ENCODE peak calls at places on chromosomes 12 and 14, in five cellular contexts. J, R, E, A and O are unnamed samples.

GRCh38 chr12:112275836-112276235 is 106.4 kb downstream of the HECTD4 start:
- DNase-seq in R (no peak), J (no peak), E (no peak), A (no peak), O (no peak)

GRCh38 chr12:106091421-106091820 is 47.3 kb downstream of the NUAK1 start:
- DNase-seq in E (no peak), R (no peak), A (no peak), J (no peak), O (no peak)

GRCh38 chr14:103519837-103520212 is 2.8 kb downstream of the CKB start:
- DNase-seq in A (no peak), E (no peak), R (no peak), J (no peak), O (peak; percentile 81)

GRCh38 chr12:91877022-91877421 is 268.6 kb downstream of the BTG1 start:
- DNase-seq in A (peak; percentile 43), R (no peak), J (no peak), E (peak; percentile 75), O (peak; percentile 76)

GRCh38 chr12:116780942-116781341 is 42.8 kb downstream of the RNFT2 start:
- DNase-seq in J (no peak), A (no peak), E (no peak), R (no peak), O (no peak)

GRCh38 chr12:75850751-75851462 is 180.7 kb downstream of the PHLDA1 start:
- DNase-seq in E (no peak), A (peak; percentile 22), R (no peak), J (no peak), O (no peak)

GRCh38 chr14:68039593-68039992 is 220.0 kb downstream of the RAD51B start:
- DNase-seq in R (no peak), E (no peak), A (no peak), J (no peak), O (no peak)

GRCh38 chr14:89146291-89146690 is 270.7 kb downstream of the FOXN3 start:
- DNase-seq in E (no peak), A (no peak), R (no peak), J (no peak), O (no peak)

GRCh38 chr14:68979722-68980552 is 835 bp upstream of the ACTN1 start:
- DNase-seq in A (peak; percentile 60), R (no peak), E (peak; percentile 57), J (peak; percentile 32), O (peak; percentile 89)

GRCh38 chr14:50303744-50304471 is 8.1 kb downstream of the L2HGDH start:
- DNase-seq in R (no peak), A (no peak), J (no peak), E (no peak), O (no peak)

GRCh38 chr12:21940549-21940948 is 677 bp downstream of the ABCC9 start:
- DNase-seq in E (no peak), A (no peak), R (no peak), J (no peak), O (no peak)

GRCh38 chr14:102728509-102728908 is 48.7 kb upstream of the TRAF3 start:
- DNase-seq in J (no peak), R (no peak), E (no peak), A (no peak), O (no peak)

GRCh38 chr12:53279283-53279869 is 11.3 kb downstream of the ESPL1 start:
- DNase-seq in J (no peak), R (no peak), A (no peak), E (no peak), O (no peak)

GRCh38 chr14:40004871-40005503 is 572.8 kb upstream of the FBXO33 start:
- DNase-seq in A (no peak), J (no peak), R (no peak), E (no peak), O (no peak)

GRCh38 chr14:98173291-98173690 is 1098.7 kb downstream of the BCL11B start:
- DNase-seq in R (no peak), E (no peak), J (no peak), A (peak; percentile 30), O (no peak)

GRCh38 chr12:4330203-4330602 is 9.2 kb downstream of the TIGAR start:
- DNase-seq in J (no peak), E (no peak), A (no peak), R (no peak), O (no peak)
- H3K4me3 ChIP-seq in J (no peak overlapping the region), E (no peak overlapping the region), A (no peak overlapping the region), R (no peak overlapping the region), O (no peak overlapping the region)

GRCh38 chr14:60514378-60515243 is 5.7 kb downstream of the SIX6 start:
- DNase-seq in J (no peak), R (no peak), E (peak; percentile 89), A (no peak), O (peak; percentile 79)
- H3K4me3 ChIP-seq in J (peak overlapping the region; percentile 13), R (peak overlapping the region; percentile 60), E (peak overlapping the region; percentile 63), A (peak overlapping the region; percentile 27), O (peak overlapping the region; percentile 32)

DNA sequence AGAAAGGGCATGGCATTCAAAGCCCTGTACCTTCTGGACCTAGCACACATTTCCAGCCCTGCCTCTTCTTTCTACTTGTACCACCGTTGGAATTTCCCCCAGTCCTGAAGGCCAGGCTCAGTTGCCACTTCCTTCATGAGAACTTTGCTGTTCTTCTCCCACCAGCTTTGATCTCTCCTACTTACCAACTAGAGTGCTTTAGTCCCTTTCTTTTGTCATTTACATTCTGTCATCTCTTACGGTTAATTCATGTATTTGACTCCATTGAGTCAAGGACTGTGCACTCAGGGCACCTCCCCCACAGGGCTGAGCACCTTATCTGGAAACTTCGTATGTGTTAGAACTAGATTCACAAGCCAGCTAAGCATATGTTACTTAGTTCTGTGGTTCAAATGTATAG is 26.3 kb downstream of the BICDL1 start:
- DNase-seq in J (no peak), A (no peak), E (no peak), R (no peak), O (no peak)
- H3K4me3 ChIP-seq in J (no peak overlapping the region), A (no peak overlapping the region), E (no peak overlapping the region), R (no peak overlapping the region), O (no peak overlapping the region)

GRCh38 chr12:114407034-114407420 is 1.1 kb upstream of the TBX5 start:
- DNase-seq in A (no peak), R (no peak), E (no peak), J (no peak), O (no peak)
- H3K4me3 ChIP-seq in A (no peak overlapping the region), R (no peak overlapping the region), E (no peak overlapping the region), J (no peak overlapping the region), O (no peak overlapping the region)

DNA sequence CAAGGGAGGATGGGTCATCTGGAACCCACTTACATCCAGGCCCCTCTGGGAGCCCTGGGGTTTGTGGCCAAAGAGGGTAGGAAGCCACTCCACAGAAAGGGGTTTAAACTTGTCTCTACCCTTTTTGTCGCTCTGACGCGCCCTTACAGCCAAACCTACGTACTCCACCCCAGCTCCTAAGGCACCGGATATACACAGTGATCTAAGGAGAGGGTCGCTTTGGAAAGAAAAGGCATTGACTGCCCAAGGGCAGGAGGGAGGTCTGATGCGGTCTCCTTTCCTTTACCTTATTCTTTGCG is 644 bp upstream of the PRKD1 start:
- DNase-seq in R (no peak), E (no peak), J (no peak), A (no peak), O (no peak)
- H3K4me3 ChIP-seq in R (peak overlapping the region; percentile 54), E (peak overlapping the region; percentile 39), J (no peak overlapping the region), A (no peak overlapping the region), O (no peak overlapping the region)

GRCh38 chr12:51240971-51241370 is 2.3 kb downstream of the DAZAP2 start:
- DNase-seq in J (no peak), E (no peak), A (no peak), R (no peak), O (no peak)
- H3K4me3 ChIP-seq in J (no peak overlapping the region), E (no peak overlapping the region), A (no peak overlapping the region), R (no peak overlapping the region), O (no peak overlapping the region)

DNA sequence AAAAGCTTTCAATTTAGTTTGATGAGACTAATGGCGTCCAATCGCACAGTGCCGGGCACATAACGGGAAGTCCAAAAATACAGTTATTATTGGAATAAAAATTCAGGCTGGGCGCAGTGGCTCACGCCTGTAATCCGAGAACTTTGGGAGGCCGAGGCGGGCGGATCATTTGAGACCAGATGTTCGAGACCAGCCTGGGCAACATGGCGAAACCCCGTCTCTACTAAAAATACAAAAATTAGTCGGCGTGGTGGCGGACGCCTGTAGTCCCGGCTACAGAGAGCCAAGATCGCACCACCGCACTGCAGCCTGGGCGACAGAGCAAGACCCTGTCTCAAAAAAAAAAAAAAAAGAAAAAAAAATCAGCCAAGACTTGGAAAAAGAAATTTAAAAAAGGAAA is 1.2 kb upstream of the FKBP4 start:
- DNase-seq in E (no peak), A (no peak), J (no peak), R (no peak), O (no peak)
- H3K4me3 ChIP-seq in E (no peak overlapping the region), A (no peak overlapping the region), J (no peak overlapping the region), R (no peak overlapping the region), O (no peak overlapping the region)

GRCh38 chr12:120363274-120363855 is 5.6 kb downstream of the MSI1 start:
- DNase-seq in A (no peak), R (no peak), E (peak; percentile 94), J (no peak), O (no peak)

GRCh38 chr12:120362516-120363273 is 6.3 kb downstream of the MSI1 start:
- DNase-seq in J (no peak), E (peak; percentile 65), R (no peak), A (no peak), O (no peak)

GRCh38 chr12:120359159-120359527 is 9.8 kb downstream of the MSI1 start:
- DNase-seq in E (no peak), J (no peak), R (no peak), A (no peak), O (no peak)

GRCh38 chr12:120364487-120364886 is 4.5 kb downstream of the MSI1 start:
- DNase-seq in R (no peak), J (no peak), E (no peak), A (peak; percentile 60), O (no peak)

GRCh38 chr12:120361506-120362208 is 7.3 kb downstream of the MSI1 start:
- DNase-seq in J (peak; percentile 31), E (peak; percentile 95), A (no peak), R (peak; percentile 81), O (peak; percentile 82)
- H3K4me3 ChIP-seq in J (peak overlapping the region; percentile 39), E (peak overlapping the region; percentile 40), A (peak overlapping the region; percentile 16), R (peak overlapping the region; percentile 21), O (peak overlapping the region; percentile 8)